ENCODE peak calls at places on chromosomes 12 and 14, in eight cellular contexts. O is GM23338, T is left lung, L is cardiac muscle cell, G is breast epithelium, N is sigmoid colon, F is osteoblast, V is GM12864. P is an unnamed sample.

GRCh38 chr14:106694638-106695393 is 1168.4 kb downstream of the TMEM121 start:
- DNase-seq in O (peak), T (no peak), L (no peak), G (no peak), N (no peak), F (no peak), V (peak), P (no peak)

GRCh38 chr12:127813147-127813546 is 453.8 kb upstream of the TMEM132C start:
- DNase-seq in O (no peak), T (no peak), L (no peak), G (no peak), N (no peak), F (no peak), V (no peak), P (no peak)

GRCh38 chr14:55780156-55780946 is 200.3 kb downstream of the KTN1 start:
- DNase-seq in O (no peak), T (peak), L (peak), G (no peak), N (no peak), F (no peak), V (no peak), P (no peak)

GRCh38 chr14:52583544-52583943 is 30.9 kb downstream of the GPR137C start:
- DNase-seq in O (no peak), T (no peak), L (no peak), G (no peak), N (no peak), F (no peak), V (no peak), P (no peak)

GRCh38 chr14:26597136-26598080 is at the start of gene NOVA1:
- DNase-seq in O (peak), T (no peak), L (peak), G (peak), N (peak), F (no peak), V (no peak), P (no peak)

GRCh38 chr14:82345149-82345548 is 811.5 kb upstream of the SEL1L start:
- DNase-seq in O (no peak), T (no peak), L (no peak), G (no peak), N (no peak), F (no peak), V (no peak), P (no peak)

GRCh38 chr12:16135323-16135722 is 142.2 kb downstream of the SLC15A5 start:
- DNase-seq in O (no peak), T (no peak), L (no peak), G (no peak), N (no peak), F (no peak), V (no peak), P (no peak)

GRCh38 chr14:33254876-33255275 is 316.2 kb downstream of the NPAS3 start:
- DNase-seq in O (no peak), T (no peak), L (no peak), G (no peak), N (no peak), F (no peak), V (no peak), P (no peak)

GRCh38 chr12:40224439-40225291 is at the start of gene LRRK2:
- DNase-seq in O (peak), T (peak), L (peak), G (peak), N (peak), F (peak), V (no peak), P (peak)

GRCh38 chr14:101056446-101056845 is 152.9 kb upstream of the RTL1 start:
- DNase-seq in O (no peak), T (no peak), L (no peak), G (no peak), N (peak), F (peak), V (no peak), P (no peak)

GRCh38 chr12:2360630-2361170 is 307.9 kb downstream of the CACNA1C start:
- DNase-seq in O (no peak), T (no peak), L (no peak), G (no peak), N (peak), F (no peak), V (no peak), P (no peak)

GRCh38 chr12:99418379-99418778 is 229.2 kb upstream of the GARIN6 start:
- DNase-seq in O (no peak), T (no peak), L (no peak), G (no peak), N (no peak), F (no peak), V (no peak), P (no peak)

GRCh38 chr12:55072093-55072492 is 52.3 kb downstream of the NEUROD4 start:
- DNase-seq in O (peak), T (peak), L (peak), G (no peak), N (no peak), F (no peak), V (peak), P (no peak)

GRCh38 chr12:17192721-17193120 is 586.8 kb upstream of the LMO3 start:
- DNase-seq in O (no peak), T (no peak), L (no peak), G (no peak), N (no peak), F (no peak), V (no peak), P (no peak)

GRCh38 chr14:21070083-21070609 is at the start of gene ARHGEF40:
- DNase-seq in O (peak), T (no peak), L (peak), G (no peak), N (no peak), F (peak), V (no peak), P (no peak)

GRCh38 chr12:97375310-97375709 is 87.3 kb upstream of the RMST start:
- DNase-seq in O (no peak), T (no peak), L (no peak), G (no peak), N (no peak), F (no peak), V (no peak), P (no peak)

GRCh38 chr12:104370989-104371870 is 67.7 kb downstream of the EID3 start:
- DNase-seq in O (peak), T (no peak), L (no peak), G (no peak), N (no peak), F (peak), V (no peak), P (no peak)

GRCh38 chr14:91332448-91333059 is 85.1 kb downstream of the CCDC88C start:
- DNase-seq in O (no peak), T (no peak), L (no peak), G (no peak), N (no peak), F (peak), V (no peak), P (no peak)

GRCh38 chr12:117189725-117190209 is 503 bp downstream of the FBXO21 start:
- DNase-seq in O (peak), T (peak), L (peak), G (no peak), N (peak), F (peak), V (no peak), P (no peak)

GRCh38 chr14:32633214-32633864 is 304.2 kb downstream of the AKAP6 start:
- DNase-seq in O (no peak), T (no peak), L (no peak), G (no peak), N (no peak), F (no peak), V (no peak), P (no peak)

GRCh38 chr12:126362964-126363363 is 1297.7 kb downstream of the AACS start:
- DNase-seq in O (peak), T (no peak), L (no peak), G (no peak), N (no peak), F (no peak), V (no peak), P (no peak)

GRCh38 chr12:53755451-53756290 is 3.9 kb upstream of the CISTR start:
- DNase-seq in O (peak), T (no peak), L (no peak), G (no peak), N (no peak), F (no peak), V (no peak), P (no peak)

GRCh38 chr14:80959448-80960006 is 4.1 kb downstream of the TSHR start:
- DNase-seq in O (no peak), T (no peak), L (no peak), G (no peak), N (no peak), F (no peak), V (peak), P (no peak)

GRCh38 chr12:19480459-19480858 is 41.2 kb downstream of the AEBP2 start:
- DNase-seq in O (no peak), T (no peak), L (no peak), G (no peak), N (no peak), F (no peak), V (no peak), P (no peak)

GRCh38 chr14:26200675-26201074 is 397.2 kb downstream of the NOVA1 start:
- DNase-seq in O (no peak), T (no peak), L (no peak), G (no peak), N (no peak), F (no peak), V (no peak), P (no peak)

GRCh38 chr12:25251749-25252148 is 1.0 kb upstream of the KRAS start:
- DNase-seq in O (peak), T (no peak), L (no peak), G (no peak), N (no peak), F (no peak), V (no peak), P (no peak)

GRCh38 chr12:68612245-68612644 is 1.5 kb downstream of the RAP1B start:
- DNase-seq in O (no peak), T (no peak), L (no peak), G (no peak), N (no peak), F (no peak), V (no peak), P (no peak)

GRCh38 chr14:55302770-55303472 is 31.7 kb downstream of the FBXO34 start:
- DNase-seq in O (no peak), T (no peak), L (no peak), G (no peak), N (no peak), F (no peak), V (no peak), P (no peak)

GRCh38 chr12:47717046-47717442 is 8.2 kb downstream of the ENDOU start:
- DNase-seq in O (no peak), T (no peak), L (no peak), G (no peak), N (no peak), F (peak), V (no peak), P (no peak)

GRCh38 chr14:75589896-75590295 is 11.5 kb downstream of the FLVCR2 start:
- DNase-seq in O (no peak), T (no peak), L (no peak), G (no peak), N (peak), F (no peak), V (no peak), P (no peak)

GRCh38 chr12:88698471-88698870 is 118.2 kb upstream of the KITLG start:
- DNase-seq in O (no peak), T (no peak), L (no peak), G (no peak), N (no peak), F (no peak), V (no peak), P (no peak)

GRCh38 chr14:56798447-56799326 is 11.6 kb downstream of the OTX2 start:
- DNase-seq in O (peak), T (no peak), L (no peak), G (no peak), N (no peak), F (no peak), V (no peak), P (no peak)

GRCh38 chr14:68262567-68262966 is 443.0 kb downstream of the RAD51B start:
- DNase-seq in O (no peak), T (no peak), L (no peak), G (no peak), N (no peak), F (no peak), V (no peak), P (no peak)

GRCh38 chr12:106301611-106302321 is 767 bp upstream of the TCP11L2 start:
- DNase-seq in O (peak), T (peak), L (peak), G (peak), N (peak), F (peak), V (peak), P (no peak)

GRCh38 chr14:76923422-76924362 is 97.5 kb downstream of the LRRC74A start:
- DNase-seq in O (peak), T (no peak), L (no peak), G (no peak), N (no peak), F (peak), V (no peak), P (no peak)
- TF ChIP-seq CTCF in O (peak), T (no peak), L (no peak), G (no peak), N (no peak), F (no peak), V (no peak), P (no peak)

GRCh38 chr12:11752403-11753150 is 103.1 kb downstream of the ETV6 start:
- DNase-seq in O (peak), T (no peak), L (no peak), G (no peak), N (no peak), F (peak), V (no peak), P (no peak)
- TF ChIP-seq CTCF in O (no peak), T (no peak), L (no peak), G (no peak), N (no peak), F (no peak), V (no peak), P (no peak)

GRCh38 chr14:94128216-94128839 is 1.1 kb downstream of the IFI27L2 start:
- DNase-seq in O (no peak), T (no peak), L (no peak), G (no peak), N (peak), F (no peak), V (no peak), P (no peak)

GRCh38 chr14:94129111-94129757 is at the start of gene IFI27L2:
- DNase-seq in O (peak), T (peak), L (peak), G (no peak), N (peak), F (peak), V (peak), P (peak)

GRCh38 chr14:94127330-94127729 is 2.1 kb downstream of the IFI27L2 start:
- DNase-seq in O (no peak), T (no peak), L (no peak), G (no peak), N (no peak), F (no peak), V (no peak), P (no peak)

GRCh38 chr14:94132285-94132887 is 3.0 kb upstream of the IFI27L2 start:
- DNase-seq in O (peak), T (no peak), L (peak), G (no peak), N (no peak), F (peak), V (peak), P (no peak)

DNA sequence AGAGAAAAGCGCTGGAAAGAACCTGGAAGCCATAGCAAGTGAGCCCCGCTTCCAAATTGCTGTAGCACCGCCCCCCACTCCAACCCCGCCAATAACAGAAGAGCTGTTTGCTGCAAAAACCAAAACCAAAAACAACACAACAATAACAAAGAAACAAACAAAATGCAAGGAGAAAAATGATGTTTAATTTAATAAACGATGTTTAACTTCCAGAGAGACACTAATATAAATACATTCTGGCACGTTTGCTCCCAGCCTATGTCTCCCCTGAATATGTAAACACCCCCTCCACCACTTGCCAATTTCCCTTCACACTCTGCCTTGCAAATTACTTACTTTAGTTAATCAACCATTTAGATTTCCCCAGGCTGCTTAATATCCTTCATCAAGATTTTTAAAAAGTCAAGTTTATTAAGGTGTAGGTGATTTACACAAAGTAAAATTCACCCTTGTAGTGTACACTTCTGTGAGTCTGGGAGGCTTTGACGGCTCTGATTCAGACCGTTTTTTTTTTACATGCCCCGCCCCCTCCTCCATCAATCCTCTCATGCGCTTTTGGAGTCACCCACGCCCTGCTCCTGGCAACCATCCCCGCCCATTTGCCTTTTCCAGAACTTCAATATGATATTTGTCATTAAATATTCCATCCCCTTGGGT is 482 bp upstream of the IFI27L2 start:
- DNase-seq in O (peak), T (no peak), L (peak), G (no peak), N (no peak), F (no peak), V (no peak), P (no peak)
- TF ChIP-seq CTCF in O (no peak), T (no peak), L (no peak), G (no peak), N (no peak), F (no peak), V (no peak), P (no peak)

GRCh38 chr12:111488271-111488670 is 82.5 kb downstream of the SH2B3 start:
- DNase-seq in O (no peak), T (no peak), L (no peak), G (no peak), N (no peak), F (no peak), V (no peak), P (no peak)

GRCh38 chr12:111482464-111482863 is 76.7 kb downstream of the SH2B3 start:
- DNase-seq in O (peak), T (no peak), L (no peak), G (no peak), N (no peak), F (no peak), V (no peak), P (no peak)
- TF ChIP-seq CTCF in O (peak), T (no peak), L (peak), G (no peak), N (no peak), F (peak), V (peak), P (no peak)

GRCh38 chr12:102459314-102459713 is 21.0 kb downstream of the IGF1 start:
- DNase-seq in O (no peak), T (no peak), L (no peak), G (no peak), N (no peak), F (no peak), V (no peak), P (no peak)
- TF ChIP-seq CTCF in O (no peak), T (no peak), L (no peak), G (no peak), N (no peak), F (no peak), V (no peak), P (no peak)

GRCh38 chr14:69535230-69535848 is 39.3 kb downstream of the CCDC177 start:
- DNase-seq in O (peak), T (peak), L (peak), G (no peak), N (no peak), F (peak), V (no peak), P (peak)
- TF ChIP-seq CTCF in O (peak), T (peak), L (peak), G (no peak), N (no peak), F (peak), V (peak), P (peak)

P was measured in D721Med.